ENCODE peak calls at places on chromosomes 2 and 18, in six cellular contexts. G is DMS 273 treated with DMSO at 0.1 percent for 48 hours; F is NCI-H526; L is CD8-positive, alpha-beta T cell; S is CD4-positive, alpha-beta memory T cell; B is T-helper 9 cell. E is an unnamed sample.

GRCh38 chr2:25430556-25430955 is 88.8 kb upstream of the DNMT3A start:
- DNase-seq in G (no peak), F (no peak), L (no peak), S (no peak), B (no peak), E (no peak)

GRCh38 chr2:237754182-237754581 is 44.4 kb upstream of the RBM44 start:
- DNase-seq in G (no peak), F (no peak), L (no peak), S (no peak), B (no peak), E (no peak)

GRCh38 chr2:138007431-138007830 is 43.2 kb downstream of the HNMT start:
- DNase-seq in G (no peak), F (no peak), L (no peak), S (no peak), B (no peak), E (no peak)

GRCh38 chr2:232315049-232315922 is 63.3 kb upstream of the ALPP start:
- DNase-seq in G (no peak), F (no peak), L (peak), S (peak), B (peak), E (no peak)

GRCh38 chr2:236286866-236287545 is 22.8 kb upstream of the ASB18 start:
- DNase-seq in G (no peak), F (no peak), L (no peak), S (no peak), B (no peak), E (peak)

GRCh38 chr2:84906108-84906899 is 848 bp downstream of the TMSB10 start:
- DNase-seq in G (no peak), F (peak), L (peak), S (peak), B (no peak), E (peak)

GRCh38 chr2:219420687-219421086 is 2.5 kb downstream of the DES start:
- DNase-seq in G (no peak), F (no peak), L (no peak), S (no peak), B (no peak), E (no peak)

GRCh38 chr18:28115149-28115550 is 61.8 kb downstream of the CDH2 start:
- DNase-seq in G (no peak), F (no peak), L (no peak), S (no peak), B (no peak), E (peak)

GRCh38 chr2:160720098-160720497 is 226.5 kb upstream of the RBMS1 start:
- DNase-seq in G (no peak), F (no peak), L (no peak), S (no peak), B (no peak), E (no peak)

GRCh38 chr18:54879691-54880090 is 51.4 kb downstream of the RAB27B start:
- DNase-seq in G (no peak), F (no peak), L (no peak), S (no peak), B (no peak), E (no peak)

GRCh38 chr2:236572482-236572881 is 2.9 kb downstream of the ACKR3 start:
- DNase-seq in G (no peak), F (peak), L (no peak), S (no peak), B (no peak), E (peak)

GRCh38 chr2:202122167-202122540 is 49.1 kb downstream of the KIAA2012 start:
- DNase-seq in G (no peak), F (no peak), L (no peak), S (no peak), B (no peak), E (no peak)

GRCh38 chr18:63823516-63824219 is 48.5 kb downstream of the SERPINB7 start:
- DNase-seq in G (no peak), F (peak), L (no peak), S (no peak), B (peak), E (peak)

GRCh38 chr2:47043891-47044239 is 111.2 kb downstream of the STPG4 start:
- DNase-seq in G (no peak), F (peak), L (no peak), S (no peak), B (no peak), E (no peak)

GRCh38 chr18:8260319-8260718 is 348.9 kb upstream of the RAB12 start:
- DNase-seq in G (no peak), F (no peak), L (no peak), S (no peak), B (no peak), E (peak)

GRCh38 chr2:232919151-232919550 is 49.1 kb downstream of the SNORC start:
- DNase-seq in G (no peak), F (no peak), L (no peak), S (no peak), B (no peak), E (no peak)

GRCh38 chr2:200728630-200729029 is 83.1 kb upstream of the BZW1 start:
- DNase-seq in G (no peak), F (no peak), L (no peak), S (no peak), B (no peak), E (no peak)

GRCh38 chr18:58140366-58141325 is 96.6 kb downstream of the NEDD4L start:
- DNase-seq in G (no peak), F (peak), L (no peak), S (no peak), B (no peak), E (no peak)

GRCh38 chr2:231361701-231362588 is 33.6 kb upstream of the B3GNT7 start:
- DNase-seq in G (no peak), F (no peak), L (no peak), S (no peak), B (no peak), E (peak)

GRCh38 chr18:73848656-73849055 is 299.0 kb downstream of the FBXO15 start:
- DNase-seq in G (no peak), F (no peak), L (no peak), S (no peak), B (no peak), E (no peak)

GRCh38 chr2:9286553-9287399 is 80.2 kb downstream of the ASAP2 start:
- DNase-seq in G (no peak), F (no peak), L (no peak), S (no peak), B (no peak), E (no peak)

GRCh38 chr2:241964133-241964532 is 94.6 kb downstream of the RTP5 start:
- DNase-seq in G (no peak), F (no peak), L (no peak), S (no peak), B (no peak), E (no peak)

GRCh38 chr2:191936882-191937405 is 90.1 kb upstream of the CAVIN2 start:
- DNase-seq in G (no peak), F (no peak), L (no peak), S (no peak), B (no peak), E (no peak)

GRCh38 chr2:235514627-235515363 is 21.0 kb downstream of the AGAP1 start:
- DNase-seq in G (no peak), F (peak), L (no peak), S (no peak), B (no peak), E (peak)

GRCh38 chr2:224570328-224570993 is 14.7 kb downstream of the CUL3 start:
- DNase-seq in G (peak), F (no peak), L (no peak), S (no peak), B (no peak), E (no peak)

GRCh38 chr2:18719978-18720775 is 130.8 kb upstream of the NT5C1B start:
- DNase-seq in G (no peak), F (no peak), L (no peak), S (no peak), B (no peak), E (no peak)

GRCh38 chr2:44943031-44943692 is 1.7 kb downstream of the SIX3 start:
- DNase-seq in G (no peak), F (no peak), L (no peak), S (no peak), B (no peak), E (peak)

GRCh38 chr2:204673877-204674276 is 128.6 kb downstream of the PARD3B start:
- DNase-seq in G (no peak), F (no peak), L (no peak), S (no peak), B (no peak), E (no peak)

GRCh38 chr2:127641133-127641532 is 4.8 kb upstream of the GPR17 start:
- DNase-seq in G (no peak), F (no peak), L (peak), S (peak), B (no peak), E (no peak)

GRCh38 chr2:52036036-52036435 is 1004.1 kb upstream of the NRXN1 start:
- DNase-seq in G (no peak), F (no peak), L (no peak), S (no peak), B (no peak), E (no peak)

E was measured in endodermal cell.